ENCODE peak calls at places on chromosome 22, in seven cellular contexts. N is left lobe of liver, A is globus pallidus, W is lung, T is NCI-H1092, O is pancreas, I is cardiac septum. Z is an unnamed sample.

GRCh38 chr22:17589810-17590375 is 26.6 kb downstream of the SLC25A18 start:
- DNase-seq in W (no peak), O (peak), I (no peak), N (no peak), A (no peak), T (no peak), Z (no peak)

GRCh38 chr22:46673677-46674236 is 53.6 kb downstream of the GRAMD4 start:
- DNase-seq in T (no peak), O (no peak), A (no peak), N (no peak), I (no peak), W (no peak), Z (no peak)

GRCh38 chr22:43812890-43813289 is 785 bp upstream of the EFCAB6 start:
- DNase-seq in T (no peak), O (no peak), N (no peak), I (no peak), A (no peak), W (no peak), Z (no peak)

GRCh38 chr22:43796567-43796966 is 15.5 kb downstream of the EFCAB6 start:
- DNase-seq in O (no peak), I (no peak), N (no peak), W (no peak), T (no peak), A (peak), Z (no peak)

GRCh38 chr22:20777420-20778177 is 3.7 kb downstream of the SERPIND1 start:
- DNase-seq in A (no peak), O (no peak), W (no peak), I (no peak), T (no peak), N (peak), Z (no peak)

GRCh38 chr22:44718418-44718817 is 16.4 kb downstream of the PRR5 start:
- DNase-seq in T (no peak), A (no peak), N (no peak), W (no peak), O (no peak), I (no peak), Z (no peak)

GRCh38 chr22:30301995-30302809 is 12.9 kb upstream of the CASTOR1 start:
- DNase-seq in A (no peak), I (peak), O (no peak), W (no peak), N (no peak), T (no peak), Z (peak)

GRCh38 chr22:37749831-37750595 is 53.2 kb downstream of the TRIOBP start:
- DNase-seq in W (no peak), I (no peak), N (no peak), O (no peak), T (no peak), A (no peak), Z (no peak)

GRCh38 chr22:38114484-38115398 is 4.3 kb upstream of the BAIAP2L2 start:
- DNase-seq in O (peak), N (peak), I (peak), A (peak), T (peak), W (peak), Z (peak)

GRCh38 chr22:24146190-24146616 is 35.1 kb upstream of the SUSD2 start:
- DNase-seq in W (peak), T (peak), N (no peak), I (no peak), A (peak), O (peak), Z (peak)

GRCh38 chr22:18111759-18112330 is 1.2 kb downstream of the TUBA8 start:
- DNase-seq in T (no peak), W (no peak), A (no peak), N (no peak), I (no peak), O (no peak), Z (peak)